ENCODE peak calls at places on chromosomes 13 and 19, in six cellular contexts. One of them, this sample, is unnamed.

GRCh38 chr19:51959791-51960190 is 26.8 kb downstream of the ZNF350 start:
- DNase-seq in SHP77: no peak
- DNase-seq in omental fat pad: no peak
- DNase-seq in uterus: no peak
- DNase-seq in pancreas: no peak
- DNase-seq in mammary epithelial cell: no peak
- DNase-seq in this sample: no peak

GRCh38 chr13:78632956-78633355 is 26.0 kb downstream of the OBI1 start:
- DNase-seq in SHP77: no peak
- DNase-seq in omental fat pad: no peak
- DNase-seq in uterus: no peak
- DNase-seq in pancreas: no peak
- DNase-seq in mammary epithelial cell: no peak
- DNase-seq in this sample: no peak

GRCh38 chr13:48369988-48370387 is 42.9 kb downstream of the LPAR6 start:
- DNase-seq in SHP77: no peak
- DNase-seq in omental fat pad: no peak
- DNase-seq in uterus: no peak
- DNase-seq in pancreas: no peak
- DNase-seq in mammary epithelial cell: no peak
- DNase-seq in this sample: no peak

GRCh38 chr19:43534811-43535761 is 2.1 kb downstream of the ZNF575 start:
- DNase-seq in SHP77: peak; percentile 24
- DNase-seq in omental fat pad: peak; percentile 57
- DNase-seq in uterus: peak; percentile 73
- DNase-seq in pancreas: peak; percentile 60
- DNase-seq in mammary epithelial cell: no peak
- DNase-seq in this sample: no peak

GRCh38 chr19:47390533-47391488 is 28.5 kb downstream of the MEIS3 start:
- DNase-seq in SHP77: no peak
- DNase-seq in omental fat pad: no peak
- DNase-seq in uterus: no peak
- DNase-seq in pancreas: no peak
- DNase-seq in mammary epithelial cell: no peak
- DNase-seq in this sample: no peak

GRCh38 chr13:112997188-112998135 is 28.4 kb downstream of the MCF2L start:
- DNase-seq in SHP77: no peak
- DNase-seq in omental fat pad: no peak
- DNase-seq in uterus: no peak
- DNase-seq in pancreas: no peak
- DNase-seq in mammary epithelial cell: no peak
- DNase-seq in this sample: no peak

GRCh38 chr19:16363852-16364230 is 39.2 kb downstream of the KLF2 start:
- DNase-seq in SHP77: no peak
- DNase-seq in omental fat pad: no peak
- DNase-seq in uterus: no peak
- DNase-seq in pancreas: no peak
- DNase-seq in mammary epithelial cell: no peak
- DNase-seq in this sample: no peak

GRCh38 chr13:112995395-112996091 is 26.5 kb downstream of the MCF2L start:
- DNase-seq in SHP77: no peak
- DNase-seq in omental fat pad: no peak
- DNase-seq in uterus: no peak
- DNase-seq in pancreas: no peak
- DNase-seq in mammary epithelial cell: no peak
- DNase-seq in this sample: no peak

GRCh38 chr19:18699403-18700054 is 16.0 kb downstream of the CRTC1 start:
- DNase-seq in SHP77: no peak
- DNase-seq in omental fat pad: no peak
- DNase-seq in uterus: no peak
- DNase-seq in pancreas: no peak
- DNase-seq in mammary epithelial cell: no peak
- DNase-seq in this sample: no peak

GRCh38 chr13:21365574-21365973 is 93.5 kb downstream of the ZDHHC20 start:
- DNase-seq in SHP77: no peak
- DNase-seq in omental fat pad: no peak
- DNase-seq in uterus: no peak
- DNase-seq in pancreas: no peak
- DNase-seq in mammary epithelial cell: no peak
- DNase-seq in this sample: no peak

GRCh38 chr19:3387645-3388589 is 21.5 kb downstream of the NFIC start:
- DNase-seq in SHP77: peak; percentile 75
- DNase-seq in omental fat pad: peak; percentile 52
- DNase-seq in uterus: peak; percentile 80
- DNase-seq in pancreas: peak; percentile 95
- DNase-seq in mammary epithelial cell: peak; percentile 50
- DNase-seq in this sample: no peak

GRCh38 chr13:44021422-44021821 is 141.7 kb downstream of the LACC1 start:
- DNase-seq in SHP77: no peak
- DNase-seq in omental fat pad: no peak
- DNase-seq in uterus: no peak
- DNase-seq in pancreas: no peak
- DNase-seq in mammary epithelial cell: no peak
- DNase-seq in this sample: no peak

GRCh38 chr19:35260694-35261304 is 8.0 kb upstream of the USF2 start:
- DNase-seq in SHP77: no peak
- DNase-seq in omental fat pad: no peak
- DNase-seq in uterus: no peak
- DNase-seq in pancreas: no peak
- DNase-seq in mammary epithelial cell: no peak
- DNase-seq in this sample: no peak

GRCh38 chr19:16336571-16336970 is 11.9 kb downstream of the KLF2 start:
- DNase-seq in SHP77: no peak
- DNase-seq in omental fat pad: no peak
- DNase-seq in uterus: no peak
- DNase-seq in pancreas: no peak
- DNase-seq in mammary epithelial cell: no peak
- DNase-seq in this sample: no peak

GRCh38 chr13:26498524-26499208 is 58.8 kb upstream of the WASF3 start:
- DNase-seq in SHP77: no peak
- DNase-seq in omental fat pad: no peak
- DNase-seq in uterus: no peak
- DNase-seq in pancreas: no peak
- DNase-seq in mammary epithelial cell: no peak
- DNase-seq in this sample: no peak

GRCh38 chr13:95117092-95117491 is 184.2 kb downstream of the ABCC4 start:
- DNase-seq in SHP77: no peak
- DNase-seq in omental fat pad: no peak
- DNase-seq in uterus: no peak
- DNase-seq in pancreas: no peak
- DNase-seq in mammary epithelial cell: peak; percentile 69
- DNase-seq in this sample: no peak

GRCh38 chr19:15198006-15198356 is 2.8 kb downstream of the NOTCH3 start:
- DNase-seq in SHP77: no peak
- DNase-seq in omental fat pad: no peak
- DNase-seq in uterus: no peak
- DNase-seq in pancreas: no peak
- DNase-seq in mammary epithelial cell: no peak
- DNase-seq in this sample: no peak

GRCh38 chr13:39915418-39915817 is 260.0 kb downstream of the COG6 start:
- DNase-seq in SHP77: no peak
- DNase-seq in omental fat pad: no peak
- DNase-seq in uterus: no peak
- DNase-seq in pancreas: no peak
- DNase-seq in mammary epithelial cell: no peak
- DNase-seq in this sample: no peak

GRCh38 chr19:10193666-10194499 is 870 bp downstream of the DNMT1 start:
- DNase-seq in SHP77: peak; percentile 73
- DNase-seq in omental fat pad: no peak
- DNase-seq in uterus: no peak
- DNase-seq in pancreas: no peak
- DNase-seq in mammary epithelial cell: peak; percentile 63
- DNase-seq in this sample: no peak

GRCh38 chr13:34012354-34012753 is 194.4 kb downstream of the RFC3 start:
- DNase-seq in SHP77: no peak
- DNase-seq in omental fat pad: no peak
- DNase-seq in uterus: no peak
- DNase-seq in pancreas: no peak
- DNase-seq in mammary epithelial cell: no peak
- DNase-seq in this sample: no peak

GRCh38 chr13:47233734-47234133 is 336.9 kb upstream of the HTR2A start:
- DNase-seq in SHP77: no peak
- DNase-seq in omental fat pad: no peak
- DNase-seq in uterus: no peak
- DNase-seq in pancreas: no peak
- DNase-seq in mammary epithelial cell: no peak
- DNase-seq in this sample: no peak

GRCh38 chr13:70703755-70704154 is 595.5 kb upstream of the KLHL1 start:
- DNase-seq in SHP77: no peak
- DNase-seq in omental fat pad: no peak
- DNase-seq in uterus: no peak
- DNase-seq in pancreas: no peak
- DNase-seq in mammary epithelial cell: no peak
- DNase-seq in this sample: no peak

GRCh38 chr13:40236566-40237168 is 429.8 kb downstream of the FOXO1 start:
- DNase-seq in SHP77: no peak
- DNase-seq in omental fat pad: no peak
- DNase-seq in uterus: peak; percentile 76
- DNase-seq in pancreas: no peak
- DNase-seq in mammary epithelial cell: no peak
- DNase-seq in this sample: peak; percentile 55

GRCh38 chr19:33862991-33863390 is 66.3 kb downstream of the KCTD15 start:
- DNase-seq in SHP77: no peak
- DNase-seq in omental fat pad: no peak
- DNase-seq in uterus: no peak
- DNase-seq in pancreas: no peak
- DNase-seq in mammary epithelial cell: no peak
- DNase-seq in this sample: no peak

GRCh38 chr13:21898461-21898860 is 227.6 kb downstream of the FGF9 start:
- DNase-seq in SHP77: no peak
- DNase-seq in omental fat pad: no peak
- DNase-seq in uterus: no peak
- DNase-seq in pancreas: no peak
- DNase-seq in mammary epithelial cell: no peak
- DNase-seq in this sample: no peak

GRCh38 chr13:100300708-100301107 is 211.8 kb downstream of the PCCA start:
- DNase-seq in SHP77: no peak
- DNase-seq in omental fat pad: no peak
- DNase-seq in uterus: no peak
- DNase-seq in pancreas: no peak
- DNase-seq in mammary epithelial cell: peak; percentile 6
- DNase-seq in this sample: no peak

GRCh38 chr13:75869981-75870380 is 233.9 kb downstream of the LMO7 start:
- DNase-seq in SHP77: no peak
- DNase-seq in omental fat pad: no peak
- DNase-seq in uterus: no peak
- DNase-seq in pancreas: no peak
- DNase-seq in mammary epithelial cell: no peak
- DNase-seq in this sample: no peak

GRCh38 chr19:47324502-47324901 is 7.5 kb upstream of the C5AR2 start:
- DNase-seq in SHP77: no peak
- DNase-seq in omental fat pad: no peak
- DNase-seq in uterus: no peak
- DNase-seq in pancreas: no peak
- DNase-seq in mammary epithelial cell: no peak
- DNase-seq in this sample: no peak

GRCh38 chr13:26051231-26052135 is at the start of gene SHISA2:
- DNase-seq in SHP77: no peak
- DNase-seq in omental fat pad: no peak
- DNase-seq in uterus: no peak
- DNase-seq in pancreas: no peak
- DNase-seq in mammary epithelial cell: peak; percentile 66
- DNase-seq in this sample: peak; percentile 6

This sample was measured in fibroblast of the conjunctiva.